ENCODE peak calls at places on chromosomes 16 and 17, in eight cellular contexts. U, Y, A, R, I, M, L and Q are unnamed samples.
A peak's percentile ranks its signal among the peaks of the same experiment; 100 is the strongest.

GRCh38 chr16:23509441-23509754 is 896 bp downstream of the GGA2 start:
- DNase-seq in U (no peak), Y (no peak), A (no peak), R (no peak), I (no peak), M (no peak), L (no peak), Q (no peak)

GRCh38 chr16:85391175-85391707 is 221.9 kb upstream of the GSE1 start:
- DNase-seq in U (no peak), Y (no peak), A (peak; percentile 55), R (peak; percentile 33), I (no peak), M (no peak), L (peak; percentile 8), Q (no peak)

GRCh38 chr17:27420211-27420950 is 35.9 kb upstream of the KSR1 start:
- DNase-seq in U (no peak), Y (no peak), A (peak; percentile 54), R (no peak), I (no peak), M (no peak), L (no peak), Q (no peak)

GRCh38 chr16:880471-881171 is 80.1 kb upstream of the GNG13 start:
- DNase-seq in U (no peak), Y (no peak), A (no peak), R (no peak), I (no peak), M (no peak), L (peak; percentile 4), Q (no peak)

GRCh38 chr17:41492351-41492750 is 2.6 kb upstream of the KRT36 start:
- DNase-seq in U (no peak), Y (no peak), A (no peak), R (peak; percentile 51), I (no peak), M (no peak), L (no peak), Q (peak; percentile 58)

GRCh38 chr17:45294506-45294905 is 22.3 kb downstream of the MAP3K14 start:
- DNase-seq in U (peak; percentile 82), Y (no peak), A (peak; percentile 79), R (no peak), I (peak; percentile 54), M (no peak), L (peak; percentile 78), Q (no peak)

GRCh38 chr16:79013930-79014329 is 586.6 kb downstream of the MAF start:
- DNase-seq in U (no peak), Y (no peak), A (no peak), R (no peak), I (no peak), M (no peak), L (peak; percentile 14), Q (no peak)

GRCh38 chr16:15652293-15653001 is 2.4 kb downstream of the NDE1 start:
- DNase-seq in U (no peak), Y (no peak), A (no peak), R (no peak), I (no peak), M (no peak), L (no peak), Q (no peak)

GRCh38 chr16:74999683-75000480 is 1.1 kb downstream of the ZNRF1 start:
- DNase-seq in U (peak; percentile 59), Y (peak; percentile 62), A (peak; percentile 70), R (peak; percentile 71), I (peak; percentile 61), M (peak; percentile 44), L (peak; percentile 70), Q (peak; percentile 40)

GRCh38 chr16:15701367-15701766 is 51.3 kb downstream of the NDE1 start:
- DNase-seq in U (no peak), Y (no peak), A (no peak), R (no peak), I (no peak), M (no peak), L (no peak), Q (no peak)

GRCh38 chr16:58020628-58021521 is 4.7 kb upstream of the MMP15 start:
- DNase-seq in U (peak; percentile 44), Y (no peak), A (no peak), R (peak; percentile 80), I (no peak), M (peak; percentile 50), L (peak; percentile 70), Q (peak; percentile 64)

GRCh38 chr16:11963706-11964105 is 1.3 kb upstream of the TNFRSF17 start:
- DNase-seq in U (no peak), Y (no peak), A (no peak), R (no peak), I (no peak), M (no peak), L (no peak), Q (no peak)

GRCh38 chr17:18231156-18231555 is 5.7 kb downstream of the LLGL1 start:
- DNase-seq in U (no peak), Y (no peak), A (no peak), R (no peak), I (no peak), M (no peak), L (no peak), Q (no peak)

GRCh38 chr16:28186752-28187151 is 25.0 kb downstream of the XPO6 start:
- DNase-seq in U (no peak), Y (no peak), A (no peak), R (no peak), I (no peak), M (no peak), L (no peak), Q (no peak)

GRCh38 chr17:65278050-65278819 is 141.1 kb downstream of the RGS9 start:
- DNase-seq in U (no peak), Y (peak; percentile 48), A (no peak), R (peak; percentile 56), I (peak; percentile 17), M (peak; percentile 70), L (peak; percentile 54), Q (peak; percentile 86)

GRCh38 chr16:23496826-23497542 is 13.3 kb downstream of the GGA2 start:
- DNase-seq in U (peak; percentile 43), Y (peak; percentile 68), A (no peak), R (peak; percentile 56), I (peak; percentile 70), M (no peak), L (peak; percentile 59), Q (peak; percentile 64)

GRCh38 chr16:81067166-81067565 is 9.9 kb downstream of the C16orf46 start:
- DNase-seq in U (no peak), Y (no peak), A (no peak), R (no peak), I (no peak), M (no peak), L (no peak), Q (no peak)

GRCh38 chr17:38663125-38663751 is 11.5 kb downstream of the EPOP start:
- DNase-seq in U (peak; percentile 52), Y (no peak), A (no peak), R (no peak), I (peak; percentile 46), M (peak; percentile 90), L (peak; percentile 78), Q (peak; percentile 89)

GRCh38 chr17:38558751-38559024 is 47.1 kb downstream of the SRCIN1 start:
- DNase-seq in U (no peak), Y (no peak), A (no peak), R (no peak), I (no peak), M (no peak), L (no peak), Q (no peak)

GRCh38 chr16:72952404-72953301 is 95.3 kb downstream of the ZFHX3 start:
- DNase-seq in U (no peak), Y (no peak), A (peak; percentile 75), R (no peak), I (no peak), M (no peak), L (no peak), Q (no peak)

GRCh38 chr17:41917957-41918391 is 777 bp downstream of the ACLY start:
- DNase-seq in U (peak; percentile 65), Y (peak; percentile 63), A (peak; percentile 74), R (peak; percentile 79), I (peak; percentile 31), M (no peak), L (peak; percentile 70), Q (peak; percentile 47)

GRCh38 chr17:82236142-82236971 is 7.5 kb downstream of the SLC16A3 start:
- DNase-seq in U (no peak), Y (no peak), A (peak; percentile 83), R (peak; percentile 85), I (peak; percentile 37), M (peak; percentile 92), L (peak; percentile 76), Q (peak; percentile 63)

GRCh38 chr17:17191346-17191792 is 14.8 kb downstream of the PLD6 start:
- DNase-seq in U (no peak), Y (no peak), A (peak; percentile 76), R (no peak), I (no peak), M (no peak), L (no peak), Q (no peak)

GRCh38 chr17:14672830-14673229 is 371.9 kb downstream of the HS3ST3B1 start:
- DNase-seq in U (peak; percentile 16), Y (no peak), A (no peak), R (no peak), I (peak; percentile 78), M (peak; percentile 5), L (peak; percentile 14), Q (peak; percentile 4)

GRCh38 chr17:68437979-68438877 is 19.1 kb downstream of the WIPI1 start:
- DNase-seq in U (peak; percentile 42), Y (no peak), A (peak; percentile 38), R (no peak), I (no peak), M (peak; percentile 80), L (peak; percentile 51), Q (peak; percentile 61)
- H3K4me1 ChIP-seq in U (peaks cover 7% of the 10 kb centered on the region), Y (peaks cover 69% of the 10 kb centered on the region), A (no peaks in the 10 kb centered on the region), R (peaks cover 1% of the 10 kb centered on the region), I (peaks cover 5% of the 10 kb centered on the region), M (peaks cover 41% of the 10 kb centered on the region), L (peaks cover 16% of the 10 kb centered on the region), Q (peaks cover 2% of the 10 kb centered on the region)

DNA sequence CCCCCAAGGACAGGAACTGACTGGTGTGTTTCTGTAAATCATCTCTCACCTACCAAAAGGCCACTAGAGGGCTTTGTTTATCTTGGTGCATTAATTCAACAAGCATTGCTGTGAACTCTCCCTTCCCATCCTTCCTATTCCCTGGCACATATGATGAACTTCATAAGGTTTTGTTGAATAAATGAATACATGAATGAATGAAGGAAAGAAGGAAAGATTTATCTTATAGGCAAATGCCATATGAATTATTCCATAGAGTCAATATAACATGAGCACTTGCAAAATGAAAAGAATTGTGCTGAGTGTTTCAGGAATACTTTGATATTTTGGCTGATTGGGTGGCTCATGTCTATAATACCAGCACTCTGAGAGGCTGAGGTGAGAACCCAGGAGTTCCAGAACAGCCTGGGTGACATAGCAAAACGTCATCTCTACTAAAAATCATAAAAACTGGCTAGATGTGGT is 4.3 kb downstream of the SPDYE4 start:
- DNase-seq in U (no peak), Y (no peak), A (no peak), R (no peak), I (peak; percentile 20), M (peak; percentile 34), L (no peak), Q (peak; percentile 45)
- TF ChIP-seq CTCF in U (no peak), Y (no peak), A (peak; percentile 34), R (no peak), I (peak; percentile 56), M (peak; percentile 56), L (peak; percentile 40), Q (peak; percentile 53)

GRCh38 chr16:71658771-71659170 is 32.8 kb downstream of the MARVELD3 start:
- DNase-seq in U (no peak), Y (no peak), A (no peak), R (no peak), I (no peak), M (no peak), L (no peak), Q (no peak)
- H3K36me3 ChIP-seq in U (no peaks in the 10 kb centered on the region), Y (peaks cover 69% of the 10 kb centered on the region), A (peaks cover 76% of the 10 kb centered on the region), R (no peaks in the 10 kb centered on the region), I (peaks cover 35% of the 10 kb centered on the region), M (peaks cover 49% of the 10 kb centered on the region), L (no peaks in the 10 kb centered on the region), Q (peaks cover 37% of the 10 kb centered on the region)

GRCh38 chr17:79834575-79835469 is 4.4 kb downstream of the CBX4 start:
- DNase-seq in U (peak; percentile 36), Y (no peak), A (no peak), R (no peak), I (no peak), M (no peak), L (no peak), Q (peak; percentile 15)
- H3K4me1 ChIP-seq in U (peaks cover 29% of the 10 kb centered on the region), Y (peaks cover 66% of the 10 kb centered on the region), A (peaks cover 35% of the 10 kb centered on the region), R (peaks cover 25% of the 10 kb centered on the region), I (peaks cover 22% of the 10 kb centered on the region), M (peaks cover 63% of the 10 kb centered on the region), L (peaks cover 78% of the 10 kb centered on the region), Q (peaks cover 69% of the 10 kb centered on the region)